ENCODE peak calls at places on chromosomes 16 and 17, in ten cellular contexts. K, T, E, F, G, M, Q, Y, U and C are unnamed samples.

GRCh38 chr16:1102921-1103648 is 7.0 kb upstream of the C1QTNF8 start:
- DNase-seq in K (peak; percentile 71), M (no peak), E (peak; percentile 72), F (peak; percentile 52), G (peak; percentile 91), Y (no peak), U (no peak), Q (peak; percentile 42), T (peak; percentile 63), C (no peak)

GRCh38 chr17:37483311-37484039 is 6.2 kb upstream of the DUSP14 start:
- DNase-seq in K (no peak), F (no peak), G (no peak), T (no peak), U (peak; percentile 83), Q (peak; percentile 95), Y (peak; percentile 36), E (no peak), M (peak; percentile 33), C (no peak)

GRCh38 chr16:56192971-56193936 is 2.0 kb downstream of the GNAO1 start:
- DNase-seq in K (no peak), M (no peak), E (no peak), F (no peak), Q (peak; percentile 40), T (no peak), G (no peak), U (peak; percentile 15), Y (no peak), C (no peak)

GRCh38 chr16:25256821-25257503 is 683 bp downstream of the ZKSCAN2 start:
- DNase-seq in F (no peak), T (no peak), E (peak; percentile 14), Q (peak; percentile 53), U (peak; percentile 44), G (no peak), M (peak; percentile 14), K (peak; percentile 10), Y (no peak), C (no peak)

GRCh38 chr17:9818760-9819159 is 3.1 kb downstream of the GSG1L2 start:
- DNase-seq in Q (no peak), Y (no peak), M (no peak), E (peak; percentile 29), F (no peak), G (no peak), T (no peak), K (no peak), U (peak; percentile 58), C (no peak)

GRCh38 chr16:11224894-11225676 is 30.9 kb downstream of the SOCS1 start:
- DNase-seq in M (no peak), Y (no peak), F (no peak), Q (no peak), U (no peak), K (peak; percentile 86), T (peak; percentile 83), G (peak; percentile 96), E (no peak), C (no peak)

GRCh38 chr16:22380529-22380928 is 6.1 kb upstream of the CDR2 start:
- DNase-seq in G (no peak), U (no peak), K (no peak), Y (no peak), T (no peak), E (no peak), F (no peak), Q (peak; percentile 57), M (no peak), C (no peak)

GRCh38 chr17:82765357-82765756 is 13.5 kb downstream of the TBCD start:
- DNase-seq in Q (no peak), G (no peak), E (no peak), M (no peak), K (no peak), F (no peak), T (no peak), Y (no peak), U (no peak), C (no peak)

GRCh38 chr17:9837551-9838471 is 12.1 kb downstream of the GLP2R start:
- DNase-seq in K (no peak), G (no peak), F (no peak), Q (peak; percentile 90), E (peak; percentile 58), Y (no peak), T (no peak), M (peak; percentile 76), U (peak; percentile 79), C (no peak)

GRCh38 chr17:4008496-4009163 is 44.4 kb upstream of the ATP2A3 start:
- DNase-seq in E (no peak), T (no peak), U (no peak), G (no peak), F (no peak), Y (no peak), Q (no peak), M (no peak), K (no peak), C (no peak)

GRCh38 chr16:1501630-1502029 is 8.5 kb downstream of the TELO2 start:
- DNase-seq in E (no peak), M (no peak), Y (no peak), Q (no peak), K (no peak), G (no peak), U (no peak), T (no peak), F (no peak), C (no peak)